ENCODE peak calls at places on chromosomes 7 and 10, in five cellular contexts. W is GM23248, B is mammary epithelial cell, O is ascending aorta, E is left lung. M is an unnamed sample.

GRCh38 chr7:134140889-134141867 is 14.0 kb downstream of the LRGUK start:
- DNase-seq in W (peak), B (peak), O (peak), E (peak), M (peak)

GRCh38 chr7:151135866-151136514 is 31.5 kb downstream of the GBX1 start:
- DNase-seq in W (no peak), B (no peak), O (no peak), E (no peak), M (peak)

GRCh38 chr7:100745184-100745583 is 11.8 kb downstream of the ZAN start:
- DNase-seq in W (peak), B (peak), O (no peak), E (no peak), M (peak)

GRCh38 chr7:46160861-46161260 is 239.8 kb upstream of the IGFBP3 start:
- DNase-seq in W (no peak), B (peak), O (no peak), E (no peak), M (no peak)

GRCh38 chr10:102649770-102650654 is 5.7 kb downstream of the TRIM8 start:
- DNase-seq in W (no peak), B (no peak), O (no peak), E (no peak), M (peak)

GRCh38 chr10:75003891-75004290 is 107.6 kb upstream of the SAMD8 start:
- DNase-seq in W (no peak), B (no peak), O (no peak), E (no peak), M (no peak)

GRCh38 chr7:130632111-130632510 is 36.4 kb downstream of the COPG2 start:
- DNase-seq in W (peak), B (peak), O (no peak), E (no peak), M (no peak)

GRCh38 chr10:114244126-114244525 is 5.1 kb downstream of the VWA2 start:
- DNase-seq in W (no peak), B (no peak), O (no peak), E (no peak), M (no peak)

GRCh38 chr7:78780560-78780959 is 672.9 kb downstream of the MAGI2 start:
- DNase-seq in W (no peak), B (no peak), O (no peak), E (no peak), M (no peak)

GRCh38 chr7:138163800-138164199 is 87.5 kb downstream of the AKR1D1 start:
- DNase-seq in W (no peak), B (no peak), O (no peak), E (no peak), M (no peak)

GRCh38 chr10:70993051-70993450 is 104.7 kb upstream of the PCBD1 start:
- DNase-seq in W (no peak), B (no peak), O (no peak), E (no peak), M (no peak)

GRCh38 chr7:134454277-134454676 is 4.6 kb downstream of the AKR1B1 start:
- DNase-seq in W (no peak), B (no peak), O (no peak), E (no peak), M (no peak)

GRCh38 chr7:49643321-49643720 is 130.1 kb upstream of the VWC2 start:
- DNase-seq in W (no peak), B (no peak), O (no peak), E (no peak), M (no peak)

GRCh38 chr10:43042503-43043341 is 34.1 kb upstream of the RET start:
- DNase-seq in W (no peak), B (no peak), O (peak), E (no peak), M (peak)

GRCh38 chr7:31782411-31782991 is 95.5 kb downstream of the PPP1R17 start:
- DNase-seq in W (peak), B (peak), O (no peak), E (no peak), M (no peak)

DNA sequence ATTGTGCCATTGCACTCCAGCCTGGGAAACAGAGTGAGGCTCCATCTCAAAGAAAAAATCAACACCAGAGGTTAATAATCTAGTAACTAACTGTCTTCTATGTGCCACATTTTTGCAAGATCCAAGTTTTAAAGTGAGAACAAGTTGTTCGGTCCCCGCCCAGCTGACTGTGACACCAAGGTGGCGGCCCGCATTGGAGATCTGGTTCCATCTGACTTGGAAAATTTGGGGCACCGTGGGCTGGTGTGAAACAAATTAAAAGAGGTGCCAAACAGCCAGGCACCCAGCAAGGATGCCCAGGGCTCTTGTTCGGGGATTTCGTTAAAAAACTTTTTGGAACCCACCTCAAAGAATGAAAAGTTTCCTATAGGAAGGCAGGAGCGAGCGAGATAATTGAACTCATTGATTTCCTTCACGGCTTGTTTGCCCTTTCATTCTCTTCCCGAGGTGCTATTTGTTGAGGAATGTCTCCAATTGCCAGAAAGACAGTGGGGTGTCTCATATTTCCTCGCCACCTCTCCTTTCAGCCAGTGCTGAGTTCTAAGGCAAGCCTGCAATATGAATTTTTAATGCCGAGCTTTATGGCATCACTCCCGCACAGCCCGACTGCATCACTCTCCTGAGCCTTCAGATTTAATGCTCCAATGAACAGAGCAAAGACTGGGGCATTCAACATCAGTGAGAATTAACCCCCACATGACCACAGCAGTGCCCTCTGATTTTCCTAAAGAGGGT is 156.9 kb upstream of the SH2B2 start:
- DNase-seq in W (no peak), B (no peak), O (no peak), E (no peak), M (no peak)
- H3K27ac ChIP-seq in W (no peak), B (no peak), O (no peak), E (no peak), M (no peak)

DNA sequence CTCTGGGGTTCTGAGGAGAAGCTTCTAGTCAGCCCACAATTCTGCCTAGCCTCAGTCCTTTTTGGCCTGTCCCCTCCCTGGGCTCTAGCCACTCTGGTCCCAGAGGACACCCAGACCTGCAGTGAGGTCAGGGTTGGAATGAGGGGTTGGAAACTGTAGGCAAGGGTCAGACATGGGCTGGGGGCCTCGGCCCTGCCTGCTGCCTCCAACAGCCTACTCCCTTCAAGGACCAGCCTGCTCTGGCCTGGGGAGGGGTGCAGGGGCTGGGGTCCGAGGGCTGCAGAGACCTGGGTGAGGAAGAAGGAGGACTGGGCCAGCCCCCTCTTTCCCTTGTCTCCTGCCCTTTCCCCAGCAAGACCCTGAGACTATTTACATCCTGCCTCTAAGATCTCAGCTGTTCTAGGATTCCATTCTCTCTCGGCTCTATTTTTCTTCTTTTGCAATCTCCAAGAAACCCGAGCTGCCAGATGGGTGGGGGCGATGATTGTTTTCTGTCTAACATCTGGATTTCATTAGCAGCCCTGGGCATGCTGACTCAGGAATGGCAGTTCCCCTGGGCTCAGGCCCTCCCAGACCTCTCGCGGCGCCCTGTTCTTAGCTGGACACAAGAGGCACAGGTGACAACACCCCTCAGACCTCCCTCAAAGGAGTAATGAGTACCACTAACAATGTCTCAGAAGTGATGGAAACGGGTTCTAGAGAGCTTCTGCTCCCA is 23.1 kb downstream of the ZCCHC24 start:
- DNase-seq in W (peak), B (no peak), O (peak), E (peak), M (no peak)
- H3K27ac ChIP-seq in W (peak), B (no peak), O (peak), E (peak), M (no peak)

GRCh38 chr10:44069573-44069972 is 315.3 kb downstream of the CXCL12 start:
- DNase-seq in W (peak), B (no peak), O (no peak), E (no peak), M (no peak)

GRCh38 chr10:44068716-44069482 is 316.0 kb downstream of the CXCL12 start:
- DNase-seq in W (peak), B (no peak), O (no peak), E (no peak), M (peak)

GRCh38 chr10:44067432-44067831 is 317.5 kb downstream of the CXCL12 start:
- DNase-seq in W (no peak), B (no peak), O (no peak), E (no peak), M (no peak)

GRCh38 chr10:44070282-44070681 is 314.6 kb downstream of the CXCL12 start:
- DNase-seq in W (no peak), B (no peak), O (peak), E (no peak), M (peak)

GRCh38 chr10:44071479-44071878 is 313.4 kb downstream of the CXCL12 start:
- DNase-seq in W (peak), B (no peak), O (no peak), E (no peak), M (no peak)
- H3K27ac ChIP-seq in W (peak), B (no peak), O (peak), E (no peak), M (no peak)

GRCh38 chr10:86693721-86694369 is 25.5 kb downstream of the LDB3 start:
- DNase-seq in W (peak), B (no peak), O (no peak), E (no peak), M (no peak)
- H3K27ac ChIP-seq in W (no peak), B (no peak), O (peak), E (no peak), M (no peak)

GRCh38 chr7:2721842-2722241 is 33.8 kb downstream of the AMZ1 start:
- DNase-seq in W (no peak), B (no peak), O (peak), E (no peak), M (no peak)
- H3K27ac ChIP-seq in W (no peak), B (no peak), O (no peak), E (no peak), M (no peak)

DNA sequence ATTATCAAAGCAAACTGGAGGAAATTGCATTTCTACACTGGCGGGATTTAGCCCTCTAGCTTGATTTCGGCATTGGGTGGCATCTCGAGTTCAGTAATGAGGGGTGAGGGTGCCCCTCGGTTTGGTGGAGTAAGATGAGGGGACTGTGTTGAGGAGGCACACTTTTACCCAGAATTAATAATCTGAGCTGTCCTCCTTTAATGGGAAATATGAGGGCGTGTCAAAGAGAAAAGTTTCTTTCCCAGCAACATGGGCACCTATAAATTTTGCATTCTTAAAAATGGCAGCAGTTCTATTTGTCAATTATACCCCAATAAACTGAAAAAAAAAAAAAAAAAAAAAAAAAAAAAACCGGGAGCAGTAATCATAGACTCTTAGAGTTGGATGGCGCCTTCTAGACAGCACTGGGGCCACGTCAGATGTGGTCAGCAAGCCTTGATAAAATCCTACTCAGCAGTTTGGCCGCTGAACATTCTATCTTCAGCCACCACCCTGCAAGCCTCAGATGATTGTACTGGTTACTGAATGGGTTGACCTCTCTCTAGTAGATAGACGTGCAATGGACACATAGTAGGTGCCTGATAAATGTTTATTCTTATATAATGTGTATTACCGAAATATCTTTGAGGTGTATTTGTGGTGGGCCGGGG is 931 bp downstream of the PAPSS2 start:
- DNase-seq in W (peak), B (no peak), O (no peak), E (peak), M (peak)
- H3K27ac ChIP-seq in W (peak), B (no peak), O (peak), E (peak), M (peak)

GRCh38 chr7:51327287-51327717 is 10.7 kb upstream of the COBL start:
- DNase-seq in W (no peak), B (no peak), O (no peak), E (no peak), M (no peak)
- H3K27ac ChIP-seq in W (no peak), B (no peak), O (no peak), E (no peak), M (peak)

DNA sequence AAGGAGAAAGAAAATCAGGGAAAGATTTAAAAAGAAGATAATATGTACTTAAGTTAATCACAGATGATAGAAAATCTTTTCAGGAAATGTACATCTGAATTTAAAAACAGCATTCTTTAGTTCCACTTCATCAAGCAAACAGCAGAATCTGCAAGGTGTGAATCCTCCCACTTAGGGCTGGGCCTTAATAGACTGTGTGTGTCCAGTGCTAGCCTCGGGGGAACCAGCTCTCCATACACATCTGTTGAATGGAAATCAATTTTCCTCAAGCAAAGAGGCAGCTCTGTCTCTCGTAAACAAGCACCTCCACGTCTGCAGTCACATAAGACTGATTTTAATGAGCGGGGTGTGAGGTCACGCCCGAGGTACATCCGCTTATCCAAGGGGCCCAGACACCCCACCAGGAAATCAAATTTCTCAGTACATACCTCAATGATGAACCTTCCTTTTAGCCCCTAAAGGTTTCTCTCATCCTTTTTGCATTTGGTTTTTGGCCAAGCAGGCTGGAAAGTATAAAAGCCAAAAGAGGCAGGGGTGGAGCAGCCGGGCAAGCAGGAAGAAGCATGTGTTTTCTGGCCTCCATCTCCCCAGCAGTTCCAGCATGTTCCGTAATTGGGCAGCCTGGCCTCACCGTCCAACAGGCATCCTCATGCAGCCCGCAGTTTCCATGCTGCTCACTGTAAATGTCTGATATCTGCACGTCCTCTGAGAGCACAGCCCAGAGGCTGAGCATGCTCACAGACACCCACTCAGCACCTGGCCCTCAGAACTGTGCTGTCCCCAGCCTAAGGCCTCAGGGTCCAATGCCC is 131.3 kb downstream of the GLI3 start:
- DNase-seq in W (no peak), B (no peak), O (no peak), E (no peak), M (no peak)
- H3K27ac ChIP-seq in W (no peak), B (no peak), O (no peak), E (no peak), M (no peak)

GRCh38 chr7:101950450-101951119 is 133.2 kb downstream of the CUX1 start:
- DNase-seq in W (peak), B (no peak), O (no peak), E (no peak), M (no peak)

GRCh38 chr7:101954494-101954893 is 137.1 kb downstream of the CUX1 start:
- DNase-seq in W (no peak), B (no peak), O (no peak), E (no peak), M (no peak)

GRCh38 chr7:101952355-101953247 is 135.2 kb downstream of the CUX1 start:
- DNase-seq in W (peak), B (peak), O (peak), E (peak), M (peak)

GRCh38 chr7:101953248-101953819 is 135.9 kb downstream of the CUX1 start:
- DNase-seq in W (peak), B (no peak), O (peak), E (peak), M (no peak)

DNA sequence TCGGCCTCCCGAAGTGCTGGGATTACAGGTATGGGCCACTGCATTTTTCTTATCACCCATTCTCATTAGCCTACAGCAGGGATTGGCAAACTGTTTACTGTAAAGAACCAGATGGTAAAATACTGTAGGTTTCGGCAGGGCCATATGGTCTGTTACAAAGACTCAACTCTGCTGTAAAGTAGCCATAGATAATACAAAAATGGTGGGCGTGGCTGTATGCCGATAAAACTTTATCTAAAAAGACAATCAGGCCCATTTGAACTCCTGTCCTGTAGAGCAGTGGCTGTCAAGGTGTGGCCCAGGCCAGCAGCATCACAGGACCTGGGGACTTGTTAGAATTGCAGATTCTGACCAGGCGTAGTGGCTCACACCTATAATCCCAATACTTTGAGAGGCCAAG is 134.3 kb downstream of the CUX1 start:
- DNase-seq in W (no peak), B (no peak), O (no peak), E (no peak), M (no peak)
- H3K27ac ChIP-seq in W (no peak), B (no peak), O (no peak), E (no peak), M (no peak)

GRCh38 chr10:121956111-121957061 is 18.6 kb downstream of the NSMCE4A start:
- DNase-seq in W (peak), B (peak), O (no peak), E (no peak), M (no peak)
- H3K27ac ChIP-seq in W (no peak), B (no peak), O (no peak), E (no peak), M (no peak)

M was measured in right lobe of liver.